ENCODE peak calls at places on chromosomes 11 and 22, in four cellular contexts. One of them, this sample, is unnamed.

GRCh38 chr22:28297504-28297903 is 378.4 kb upstream of the PITPNB start:
- DNase-seq in H1: no peak
- DNase-seq in GM12878: no peak
- DNase-seq in HepG2: no peak
- DNase-seq in this sample: no peak

GRCh38 chr11:60924110-60924905 is at the start of gene TMEM132A:
- DNase-seq in H1: no peak
- DNase-seq in GM12878: no peak
- DNase-seq in HepG2: peak
- DNase-seq in this sample: peak

GRCh38 chr22:17234144-17234623 is 14.9 kb upstream of the ADA2 start:
- DNase-seq in H1: peak
- DNase-seq in GM12878: no peak
- DNase-seq in HepG2: no peak
- DNase-seq in this sample: no peak

GRCh38 chr11:59463176-59463575 is 6.4 kb downstream of the OR4D6 start:
- DNase-seq in H1: no peak
- DNase-seq in GM12878: no peak
- DNase-seq in HepG2: no peak
- DNase-seq in this sample: no peak

GRCh38 chr11:124079631-124080318 is 35.5 kb upstream of the VWA5A start:
- DNase-seq in H1: no peak
- DNase-seq in GM12878: no peak
- DNase-seq in HepG2: no peak
- DNase-seq in this sample: peak

GRCh38 chr22:29195118-29195963 is 10.4 kb upstream of the EMID1 start:
- DNase-seq in H1: no peak
- DNase-seq in GM12878: no peak
- DNase-seq in HepG2: no peak
- DNase-seq in this sample: peak

GRCh38 chr11:28759311-28759710 is 651.1 kb downstream of the METTL15 start:
- DNase-seq in H1: no peak
- DNase-seq in GM12878: no peak
- DNase-seq in HepG2: no peak
- DNase-seq in this sample: no peak

GRCh38 chr11:108009497-108010360 is 1.0 kb downstream of the CUL5 start:
- DNase-seq in H1: no peak
- DNase-seq in GM12878: no peak
- DNase-seq in HepG2: peak
- DNase-seq in this sample: peak

GRCh38 chr11:122791411-122791810 is 46.9 kb upstream of the CRTAM start:
- DNase-seq in H1: no peak
- DNase-seq in GM12878: no peak
- DNase-seq in HepG2: no peak
- DNase-seq in this sample: no peak

GRCh38 chr22:28815101-28815500 is 14.7 kb upstream of the XBP1 start:
- DNase-seq in H1: no peak
- DNase-seq in GM12878: no peak
- DNase-seq in HepG2: no peak
- DNase-seq in this sample: no peak

GRCh38 chr11:10762185-10762584 is 11.1 kb downstream of the CTR9 start:
- DNase-seq in H1: no peak
- DNase-seq in GM12878: peak
- DNase-seq in HepG2: no peak
- DNase-seq in this sample: no peak

GRCh38 chr11:6505577-6506240 is 8.6 kb downstream of the DNHD1 start:
- DNase-seq in H1: no peak
- DNase-seq in GM12878: no peak
- DNase-seq in HepG2: peak
- DNase-seq in this sample: peak

GRCh38 chr11:5198285-5198684 is 2.2 kb downstream of the OR51V1 start:
- DNase-seq in H1: no peak
- DNase-seq in GM12878: no peak
- DNase-seq in HepG2: no peak
- DNase-seq in this sample: no peak

GRCh38 chr11:66598993-66599392 is 6.0 kb downstream of the CCS start:
- DNase-seq in H1: no peak
- DNase-seq in GM12878: no peak
- DNase-seq in HepG2: no peak
- DNase-seq in this sample: no peak
- TF ChIP-seq HDAC6 in H1: no peak
- TF ChIP-seq HDAC6 in GM12878: no peak
- TF ChIP-seq HDAC6 in HepG2: no peak
- TF ChIP-seq HDAC6 in this sample: no peak

DNA sequence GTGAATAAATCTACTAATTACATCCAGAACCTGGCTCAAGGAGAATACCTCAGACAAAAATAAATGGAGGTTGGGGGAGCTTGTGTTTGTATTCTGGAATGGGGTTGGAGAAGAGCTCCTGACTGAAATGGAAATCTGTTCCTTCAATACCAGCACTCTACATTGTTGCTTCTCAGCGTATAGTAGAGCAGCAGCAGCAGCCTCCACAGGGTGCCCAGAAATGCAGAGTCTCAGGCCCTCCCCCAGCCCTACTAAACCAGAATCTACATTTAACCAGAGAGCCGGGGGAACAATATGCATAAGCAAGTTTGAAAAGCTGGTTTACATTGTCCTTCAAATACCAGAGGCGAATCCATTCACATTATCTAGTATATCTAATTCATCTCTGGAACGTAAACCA is 474.8 kb downstream of the NTM start:
- DNase-seq in H1: peak
- DNase-seq in GM12878: no peak
- DNase-seq in HepG2: no peak
- DNase-seq in this sample: no peak
- H3K4me2 ChIP-seq in H1: peak
- H3K4me2 ChIP-seq in GM12878: no peak
- H3K4me2 ChIP-seq in HepG2: no peak
- H3K4me2 ChIP-seq in this sample: no peak

DNA sequence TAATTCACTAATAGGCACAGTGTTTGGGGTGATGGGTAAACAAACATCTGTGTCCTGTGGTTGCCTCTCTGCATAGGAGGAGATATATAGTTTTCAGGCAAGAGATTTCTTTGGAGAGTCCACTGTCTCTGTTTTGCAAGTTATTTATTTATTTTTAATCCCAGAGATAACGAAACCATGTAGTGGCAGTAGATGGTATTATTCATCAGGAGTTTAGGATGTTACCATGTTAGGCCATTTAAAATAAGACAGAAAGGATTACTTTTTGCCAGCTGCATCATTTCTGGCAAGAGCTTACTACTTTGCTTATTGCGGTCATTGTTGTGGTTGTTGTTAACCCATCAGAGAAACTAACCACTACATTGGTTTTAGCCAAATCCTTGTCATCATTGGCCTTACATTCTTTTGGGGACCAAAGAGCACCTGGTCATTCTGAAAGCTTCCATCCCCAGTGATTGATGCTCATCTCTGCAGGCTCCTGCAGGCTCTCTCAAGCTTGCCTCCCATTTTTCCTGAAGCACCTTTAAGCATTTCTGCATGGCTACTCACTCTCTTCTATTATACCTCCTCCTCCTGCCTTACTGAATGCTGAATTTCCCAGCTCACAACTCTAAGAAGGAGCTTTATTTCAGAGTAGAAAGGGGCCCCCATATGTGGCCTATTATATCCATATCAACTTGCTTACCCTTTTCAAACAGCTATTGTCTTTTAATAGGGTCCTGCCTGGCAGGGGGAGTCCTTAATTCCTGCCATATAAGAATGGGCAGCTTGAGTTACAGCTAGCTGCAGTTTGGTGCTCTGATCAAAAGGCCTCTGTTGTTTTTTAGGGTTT is 84.4 kb downstream of the CSTPP1 start:
- DNase-seq in H1: no peak
- DNase-seq in GM12878: peak
- DNase-seq in HepG2: no peak
- DNase-seq in this sample: no peak
- TF ChIP-seq HDAC6 in H1: no peak
- TF ChIP-seq HDAC6 in GM12878: no peak
- TF ChIP-seq HDAC6 in HepG2: no peak
- TF ChIP-seq HDAC6 in this sample: no peak

GRCh38 chr11:116837231-116838091 is at the start of gene APOA1:
- DNase-seq in H1: no peak
- DNase-seq in GM12878: no peak
- DNase-seq in HepG2: peak
- DNase-seq in this sample: no peak
- H3K4me2 ChIP-seq in H1: peak
- H3K4me2 ChIP-seq in GM12878: no peak
- H3K4me2 ChIP-seq in HepG2: peak
- H3K4me2 ChIP-seq in this sample: no peak

GRCh38 chr11:111977141-111978027 is 40.2 kb downstream of the DIXDC1 start:
- DNase-seq in H1: no peak
- DNase-seq in GM12878: no peak
- DNase-seq in HepG2: no peak
- DNase-seq in this sample: no peak
- TF ChIP-seq HDAC6 in H1: no peak
- TF ChIP-seq HDAC6 in GM12878: no peak
- TF ChIP-seq HDAC6 in HepG2: no peak
- TF ChIP-seq HDAC6 in this sample: no peak

GRCh38 chr11:78548911-78549572 is 25.6 kb downstream of the NARS2 start:
- DNase-seq in H1: no peak
- DNase-seq in GM12878: no peak
- DNase-seq in HepG2: no peak
- DNase-seq in this sample: no peak
- H3K4me2 ChIP-seq in H1: no peak
- H3K4me2 ChIP-seq in GM12878: no peak
- H3K4me2 ChIP-seq in HepG2: no peak
- H3K4me2 ChIP-seq in this sample: no peak